ENCODE peak calls at places on chromosomes 16 and 17, in seven cellular contexts. C, R, X, G, Z, M and B are unnamed samples.

GRCh38 chr17:57924677-57925076 is 30.5 kb downstream of the CUEDC1 start:
- DNase-seq in C (no peak), R (no peak), X (no peak), G (no peak), Z (no peak), M (no peak), B (peak)

GRCh38 chr17:8087075-8087941 is at the start of gene ALOX12B:
- DNase-seq in C (no peak), R (no peak), X (no peak), G (no peak), Z (no peak), M (no peak), B (no peak)

GRCh38 chr17:59771093-59771492 is 63.6 kb downstream of the VMP1 start:
- DNase-seq in C (no peak), R (no peak), X (no peak), G (no peak), Z (no peak), M (no peak), B (no peak)

GRCh38 chr17:57870283-57870635 is 20.4 kb upstream of the MRPS23 start:
- DNase-seq in C (no peak), R (no peak), X (no peak), G (no peak), Z (no peak), M (no peak), B (no peak)

GRCh38 chr16:17397499-17397891 is 73.3 kb downstream of the XYLT1 start:
- DNase-seq in C (no peak), R (no peak), X (no peak), G (no peak), Z (no peak), M (no peak), B (peak)

GRCh38 chr17:1315409-1315808 is 35.9 kb downstream of the TRARG1 start:
- DNase-seq in C (no peak), R (no peak), X (no peak), G (no peak), Z (no peak), M (no peak), B (no peak)

GRCh38 chr17:4555863-4556646 is 871 bp upstream of the MYBBP1A start:
- DNase-seq in C (no peak), R (no peak), X (no peak), G (no peak), Z (no peak), M (no peak), B (no peak)

GRCh38 chr16:27242868-27243590 is 25.5 kb downstream of the NSMCE1 start:
- DNase-seq in C (peak), R (peak), X (no peak), G (no peak), Z (no peak), M (no peak), B (peak)

GRCh38 chr17:18356624-18357023 is 6.7 kb downstream of the SHMT1 start:
- DNase-seq in C (peak), R (peak), X (no peak), G (no peak), Z (no peak), M (no peak), B (no peak)

GRCh38 chr16:22898874-22899348 is 84.9 kb downstream of the HS3ST2 start:
- DNase-seq in C (no peak), R (peak), X (peak), G (peak), Z (peak), M (peak), B (peak)

GRCh38 chr17:78722101-78722761 is 59.8 kb downstream of the CYTH1 start:
- DNase-seq in C (no peak), R (no peak), X (no peak), G (no peak), Z (no peak), M (no peak), B (no peak)

GRCh38 chr17:10292057-10292931 is 80.5 kb downstream of the MYH13 start:
- DNase-seq in C (no peak), R (no peak), X (no peak), G (no peak), Z (no peak), M (no peak), B (peak)

GRCh38 chr17:27239046-27239445 is 54.9 kb upstream of the WSB1 start:
- DNase-seq in C (no peak), R (no peak), X (no peak), G (no peak), Z (no peak), M (no peak), B (no peak)